ENCODE peak calls at places on chromosomes 4 and X, in seven cellular contexts. One of them, this sample, is unnamed.

GRCh38 chr4:175424111-175424510 is 388.0 kb downstream of the GPM6A start:
- DNase-seq in CD4-positive, CD25-positive, alpha-beta regulatory T cell: no peak
- DNase-seq in brain microvascular endothelial cell: no peak
- DNase-seq in astrocyte: peak
- DNase-seq in heart left ventricle: no peak
- DNase-seq in CD8-positive, alpha-beta memory T cell: no peak
- DNase-seq in pancreas: no peak
- DNase-seq in this sample: no peak

GRCh38 chr4:17066972-17067371 is 168.5 kb upstream of the LDB2 start:
- DNase-seq in CD4-positive, CD25-positive, alpha-beta regulatory T cell: no peak
- DNase-seq in brain microvascular endothelial cell: peak
- DNase-seq in astrocyte: peak
- DNase-seq in heart left ventricle: no peak
- DNase-seq in CD8-positive, alpha-beta memory T cell: no peak
- DNase-seq in pancreas: no peak
- DNase-seq in this sample: no peak

GRCh38 chrX:9670136-9670905 is 95.3 kb downstream of the GPR143 start:
- DNase-seq in CD4-positive, CD25-positive, alpha-beta regulatory T cell: no peak
- DNase-seq in brain microvascular endothelial cell: no peak
- DNase-seq in astrocyte: peak
- DNase-seq in heart left ventricle: no peak
- DNase-seq in CD8-positive, alpha-beta memory T cell: no peak
- DNase-seq in pancreas: no peak
- DNase-seq in this sample: no peak

GRCh38 chr4:87014284-87014782 is 79.5 kb downstream of the AFF1 start:
- DNase-seq in CD4-positive, CD25-positive, alpha-beta regulatory T cell: no peak
- DNase-seq in brain microvascular endothelial cell: no peak
- DNase-seq in astrocyte: peak
- DNase-seq in heart left ventricle: no peak
- DNase-seq in CD8-positive, alpha-beta memory T cell: no peak
- DNase-seq in pancreas: no peak
- DNase-seq in this sample: no peak

GRCh38 chr4:99275050-99275449 is 15.7 kb downstream of the ADH1A start:
- DNase-seq in CD4-positive, CD25-positive, alpha-beta regulatory T cell: no peak
- DNase-seq in brain microvascular endothelial cell: no peak
- DNase-seq in astrocyte: no peak
- DNase-seq in heart left ventricle: no peak
- DNase-seq in CD8-positive, alpha-beta memory T cell: no peak
- DNase-seq in pancreas: no peak
- DNase-seq in this sample: no peak

GRCh38 chr4:153409924-153410501 is 56.1 kb upstream of the TMEM131L start:
- DNase-seq in CD4-positive, CD25-positive, alpha-beta regulatory T cell: no peak
- DNase-seq in brain microvascular endothelial cell: no peak
- DNase-seq in astrocyte: peak
- DNase-seq in heart left ventricle: no peak
- DNase-seq in CD8-positive, alpha-beta memory T cell: no peak
- DNase-seq in pancreas: no peak
- DNase-seq in this sample: no peak

GRCh38 chr4:177579649-177580048 is 137.4 kb upstream of the AGA start:
- DNase-seq in CD4-positive, CD25-positive, alpha-beta regulatory T cell: no peak
- DNase-seq in brain microvascular endothelial cell: no peak
- DNase-seq in astrocyte: no peak
- DNase-seq in heart left ventricle: no peak
- DNase-seq in CD8-positive, alpha-beta memory T cell: no peak
- DNase-seq in pancreas: no peak
- DNase-seq in this sample: no peak

GRCh38 chrX:101407167-101407747 is 468 bp downstream of the GLA start:
- DNase-seq in CD4-positive, CD25-positive, alpha-beta regulatory T cell: no peak
- DNase-seq in brain microvascular endothelial cell: no peak
- DNase-seq in astrocyte: no peak
- DNase-seq in heart left ventricle: no peak
- DNase-seq in CD8-positive, alpha-beta memory T cell: no peak
- DNase-seq in pancreas: no peak
- DNase-seq in this sample: no peak

GRCh38 chrX:129462707-129463106 is 60.6 kb downstream of the SMARCA1 start:
- DNase-seq in CD4-positive, CD25-positive, alpha-beta regulatory T cell: no peak
- DNase-seq in brain microvascular endothelial cell: no peak
- DNase-seq in astrocyte: no peak
- DNase-seq in heart left ventricle: no peak
- DNase-seq in CD8-positive, alpha-beta memory T cell: no peak
- DNase-seq in pancreas: no peak
- DNase-seq in this sample: no peak

GRCh38 chr4:173525118-173526033 is 4.7 kb downstream of the HAND2 start:
- DNase-seq in CD4-positive, CD25-positive, alpha-beta regulatory T cell: no peak
- DNase-seq in brain microvascular endothelial cell: no peak
- DNase-seq in astrocyte: no peak
- DNase-seq in heart left ventricle: peak
- DNase-seq in CD8-positive, alpha-beta memory T cell: no peak
- DNase-seq in pancreas: no peak
- DNase-seq in this sample: no peak

GRCh38 chrX:119948381-119948780 is 4.8 kb upstream of the NKAP start:
- DNase-seq in CD4-positive, CD25-positive, alpha-beta regulatory T cell: no peak
- DNase-seq in brain microvascular endothelial cell: no peak
- DNase-seq in astrocyte: no peak
- DNase-seq in heart left ventricle: no peak
- DNase-seq in CD8-positive, alpha-beta memory T cell: no peak
- DNase-seq in pancreas: no peak
- DNase-seq in this sample: no peak

GRCh38 chrX:129723511-129723910 is 15.3 kb upstream of the XPNPEP2 start:
- DNase-seq in CD4-positive, CD25-positive, alpha-beta regulatory T cell: no peak
- DNase-seq in brain microvascular endothelial cell: no peak
- DNase-seq in astrocyte: no peak
- DNase-seq in heart left ventricle: no peak
- DNase-seq in CD8-positive, alpha-beta memory T cell: no peak
- DNase-seq in pancreas: no peak
- DNase-seq in this sample: no peak

GRCh38 chr4:168615294-168615693 is 118.4 kb downstream of the PALLD start:
- DNase-seq in CD4-positive, CD25-positive, alpha-beta regulatory T cell: no peak
- DNase-seq in brain microvascular endothelial cell: peak
- DNase-seq in astrocyte: peak
- DNase-seq in heart left ventricle: no peak
- DNase-seq in CD8-positive, alpha-beta memory T cell: no peak
- DNase-seq in pancreas: no peak
- DNase-seq in this sample: no peak

GRCh38 chr4:21113496-21114213 is 413.4 kb downstream of the PACRGL start:
- DNase-seq in CD4-positive, CD25-positive, alpha-beta regulatory T cell: no peak
- DNase-seq in brain microvascular endothelial cell: no peak
- DNase-seq in astrocyte: peak
- DNase-seq in heart left ventricle: no peak
- DNase-seq in CD8-positive, alpha-beta memory T cell: no peak
- DNase-seq in pancreas: no peak
- DNase-seq in this sample: no peak

GRCh38 chr4:88866862-88867550 is 169.4 kb upstream of the NAP1L5 start:
- DNase-seq in CD4-positive, CD25-positive, alpha-beta regulatory T cell: no peak
- DNase-seq in brain microvascular endothelial cell: peak
- DNase-seq in astrocyte: no peak
- DNase-seq in heart left ventricle: no peak
- DNase-seq in CD8-positive, alpha-beta memory T cell: no peak
- DNase-seq in pancreas: no peak
- DNase-seq in this sample: no peak

GRCh38 chr4:25970241-25970675 is 56.2 kb downstream of the SMIM20 start:
- DNase-seq in CD4-positive, CD25-positive, alpha-beta regulatory T cell: no peak
- DNase-seq in brain microvascular endothelial cell: no peak
- DNase-seq in astrocyte: no peak
- DNase-seq in heart left ventricle: peak
- DNase-seq in CD8-positive, alpha-beta memory T cell: no peak
- DNase-seq in pancreas: peak
- DNase-seq in this sample: no peak

GRCh38 chr4:182288534-182288933 is 45.3 kb downstream of the TENM3 start:
- DNase-seq in CD4-positive, CD25-positive, alpha-beta regulatory T cell: no peak
- DNase-seq in brain microvascular endothelial cell: no peak
- DNase-seq in astrocyte: no peak
- DNase-seq in heart left ventricle: no peak
- DNase-seq in CD8-positive, alpha-beta memory T cell: no peak
- DNase-seq in pancreas: no peak
- DNase-seq in this sample: no peak

GRCh38 chr4:98571161-98571786 is 87.1 kb downstream of the TSPAN5 start:
- DNase-seq in CD4-positive, CD25-positive, alpha-beta regulatory T cell: no peak
- DNase-seq in brain microvascular endothelial cell: no peak
- DNase-seq in astrocyte: no peak
- DNase-seq in heart left ventricle: no peak
- DNase-seq in CD8-positive, alpha-beta memory T cell: no peak
- DNase-seq in pancreas: no peak
- DNase-seq in this sample: no peak

GRCh38 chr4:86895692-86896488 is 3.7 kb upstream of the C4orf36 start:
- DNase-seq in CD4-positive, CD25-positive, alpha-beta regulatory T cell: peak
- DNase-seq in brain microvascular endothelial cell: peak
- DNase-seq in astrocyte: peak
- DNase-seq in heart left ventricle: no peak
- DNase-seq in CD8-positive, alpha-beta memory T cell: no peak
- DNase-seq in pancreas: no peak
- DNase-seq in this sample: no peak

GRCh38 chrX:52359614-52360232 is 9.1 kb upstream of the XAGE2 start:
- DNase-seq in CD4-positive, CD25-positive, alpha-beta regulatory T cell: no peak
- DNase-seq in brain microvascular endothelial cell: no peak
- DNase-seq in astrocyte: no peak
- DNase-seq in heart left ventricle: no peak
- DNase-seq in CD8-positive, alpha-beta memory T cell: no peak
- DNase-seq in pancreas: no peak
- DNase-seq in this sample: no peak

GRCh38 chr4:45350438-45350837 is 624.1 kb upstream of the GNPDA2 start:
- DNase-seq in CD4-positive, CD25-positive, alpha-beta regulatory T cell: no peak
- DNase-seq in brain microvascular endothelial cell: no peak
- DNase-seq in astrocyte: peak
- DNase-seq in heart left ventricle: no peak
- DNase-seq in CD8-positive, alpha-beta memory T cell: no peak
- DNase-seq in pancreas: no peak
- DNase-seq in this sample: no peak

GRCh38 chr4:38566811-38567398 is 97.1 kb upstream of the KLF3 start:
- DNase-seq in CD4-positive, CD25-positive, alpha-beta regulatory T cell: no peak
- DNase-seq in brain microvascular endothelial cell: no peak
- DNase-seq in astrocyte: peak
- DNase-seq in heart left ventricle: no peak
- DNase-seq in CD8-positive, alpha-beta memory T cell: no peak
- DNase-seq in pancreas: no peak
- DNase-seq in this sample: no peak
- H3K27ac ChIP-seq in CD4-positive, CD25-positive, alpha-beta regulatory T cell: no peak
- H3K27ac ChIP-seq in brain microvascular endothelial cell: no peak
- H3K27ac ChIP-seq in astrocyte: no peak
- H3K27ac ChIP-seq in heart left ventricle: no peak
- H3K27ac ChIP-seq in CD8-positive, alpha-beta memory T cell: no peak
- H3K27ac ChIP-seq in pancreas: no peak
- H3K27ac ChIP-seq in this sample: no peak

GRCh38 chr4:107072836-107073736 is 37.0 kb upstream of the DKK2 start:
- DNase-seq in CD4-positive, CD25-positive, alpha-beta regulatory T cell: no peak
- DNase-seq in brain microvascular endothelial cell: no peak
- DNase-seq in astrocyte: no peak
- DNase-seq in heart left ventricle: no peak
- DNase-seq in CD8-positive, alpha-beta memory T cell: no peak
- DNase-seq in pancreas: no peak
- DNase-seq in this sample: no peak

GRCh38 chr4:107066622-107067021 is 30.5 kb upstream of the DKK2 start:
- DNase-seq in CD4-positive, CD25-positive, alpha-beta regulatory T cell: no peak
- DNase-seq in brain microvascular endothelial cell: no peak
- DNase-seq in astrocyte: no peak
- DNase-seq in heart left ventricle: no peak
- DNase-seq in CD8-positive, alpha-beta memory T cell: no peak
- DNase-seq in pancreas: no peak
- DNase-seq in this sample: no peak

GRCh38 chr4:107069049-107069448 is 32.9 kb upstream of the DKK2 start:
- DNase-seq in CD4-positive, CD25-positive, alpha-beta regulatory T cell: no peak
- DNase-seq in brain microvascular endothelial cell: peak
- DNase-seq in astrocyte: peak
- DNase-seq in heart left ventricle: no peak
- DNase-seq in CD8-positive, alpha-beta memory T cell: no peak
- DNase-seq in pancreas: no peak
- DNase-seq in this sample: no peak

GRCh38 chr4:107071108-107071507 is 35.0 kb upstream of the DKK2 start:
- DNase-seq in CD4-positive, CD25-positive, alpha-beta regulatory T cell: no peak
- DNase-seq in brain microvascular endothelial cell: no peak
- DNase-seq in astrocyte: no peak
- DNase-seq in heart left ventricle: no peak
- DNase-seq in CD8-positive, alpha-beta memory T cell: no peak
- DNase-seq in pancreas: no peak
- DNase-seq in this sample: no peak
- H3K27ac ChIP-seq in CD4-positive, CD25-positive, alpha-beta regulatory T cell: no peak
- H3K27ac ChIP-seq in brain microvascular endothelial cell: no peak
- H3K27ac ChIP-seq in astrocyte: no peak
- H3K27ac ChIP-seq in heart left ventricle: no peak
- H3K27ac ChIP-seq in CD8-positive, alpha-beta memory T cell: no peak
- H3K27ac ChIP-seq in pancreas: no peak
- H3K27ac ChIP-seq in this sample: no peak

DNA sequence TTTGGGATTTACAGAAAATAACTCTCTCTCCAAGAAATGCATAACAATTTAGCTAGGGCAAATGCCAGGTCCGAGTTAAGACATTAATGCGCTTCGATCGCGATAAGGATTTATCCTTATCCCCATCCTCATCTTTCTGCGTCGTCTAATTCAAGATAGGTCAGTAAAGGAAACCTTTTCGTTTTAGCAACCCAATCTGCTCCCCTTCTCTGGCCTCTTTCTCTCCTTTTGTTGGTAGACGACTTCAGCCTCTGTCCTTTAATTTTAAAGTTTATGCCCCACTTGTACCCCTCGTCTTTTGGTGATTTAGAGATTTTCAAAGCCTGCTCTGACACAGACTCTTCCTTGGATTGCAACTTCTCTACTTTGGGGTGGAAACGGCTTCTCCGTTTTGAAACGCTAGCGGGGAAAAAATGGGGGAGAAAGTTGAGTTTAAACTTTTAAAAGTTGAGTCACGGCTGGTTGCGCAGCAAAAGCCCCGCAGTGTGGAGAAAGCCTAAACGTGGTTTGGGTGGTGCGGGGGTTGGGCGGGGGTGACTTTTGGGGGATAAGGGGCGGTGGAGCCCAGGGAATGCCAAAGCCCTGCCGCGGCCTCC is 533 bp upstream of the FGF2 start:
- DNase-seq in CD4-positive, CD25-positive, alpha-beta regulatory T cell: no peak
- DNase-seq in brain microvascular endothelial cell: peak
- DNase-seq in astrocyte: peak
- DNase-seq in heart left ventricle: no peak
- DNase-seq in CD8-positive, alpha-beta memory T cell: no peak
- DNase-seq in pancreas: no peak
- DNase-seq in this sample: no peak
- H3K27ac ChIP-seq in CD4-positive, CD25-positive, alpha-beta regulatory T cell: no peak
- H3K27ac ChIP-seq in brain microvascular endothelial cell: peak
- H3K27ac ChIP-seq in astrocyte: peak
- H3K27ac ChIP-seq in heart left ventricle: peak
- H3K27ac ChIP-seq in CD8-positive, alpha-beta memory T cell: no peak
- H3K27ac ChIP-seq in pancreas: no peak
- H3K27ac ChIP-seq in this sample: peak

GRCh38 chr4:165516281-165516833 is 137.5 kb downstream of the CPE start:
- DNase-seq in CD4-positive, CD25-positive, alpha-beta regulatory T cell: no peak
- DNase-seq in brain microvascular endothelial cell: no peak
- DNase-seq in astrocyte: no peak
- DNase-seq in heart left ventricle: no peak
- DNase-seq in CD8-positive, alpha-beta memory T cell: no peak
- DNase-seq in pancreas: no peak
- DNase-seq in this sample: no peak

GRCh38 chr4:165518658-165519057 is 139.8 kb downstream of the CPE start:
- DNase-seq in CD4-positive, CD25-positive, alpha-beta regulatory T cell: no peak
- DNase-seq in brain microvascular endothelial cell: no peak
- DNase-seq in astrocyte: no peak
- DNase-seq in heart left ventricle: no peak
- DNase-seq in CD8-positive, alpha-beta memory T cell: no peak
- DNase-seq in pancreas: no peak
- DNase-seq in this sample: no peak

GRCh38 chr4:165520071-165520470 is 141.3 kb downstream of the CPE start:
- DNase-seq in CD4-positive, CD25-positive, alpha-beta regulatory T cell: no peak
- DNase-seq in brain microvascular endothelial cell: no peak
- DNase-seq in astrocyte: no peak
- DNase-seq in heart left ventricle: no peak
- DNase-seq in CD8-positive, alpha-beta memory T cell: no peak
- DNase-seq in pancreas: no peak
- DNase-seq in this sample: no peak

GRCh38 chr4:165517216-165517615 is 138.4 kb downstream of the CPE start:
- DNase-seq in CD4-positive, CD25-positive, alpha-beta regulatory T cell: no peak
- DNase-seq in brain microvascular endothelial cell: no peak
- DNase-seq in astrocyte: no peak
- DNase-seq in heart left ventricle: no peak
- DNase-seq in CD8-positive, alpha-beta memory T cell: no peak
- DNase-seq in pancreas: no peak
- DNase-seq in this sample: no peak

GRCh38 chr4:165518024-165518616 is 139.3 kb downstream of the CPE start:
- DNase-seq in CD4-positive, CD25-positive, alpha-beta regulatory T cell: no peak
- DNase-seq in brain microvascular endothelial cell: no peak
- DNase-seq in astrocyte: no peak
- DNase-seq in heart left ventricle: no peak
- DNase-seq in CD8-positive, alpha-beta memory T cell: no peak
- DNase-seq in pancreas: no peak
- DNase-seq in this sample: no peak
- H3K27ac ChIP-seq in CD4-positive, CD25-positive, alpha-beta regulatory T cell: no peak
- H3K27ac ChIP-seq in brain microvascular endothelial cell: no peak
- H3K27ac ChIP-seq in astrocyte: no peak
- H3K27ac ChIP-seq in heart left ventricle: no peak
- H3K27ac ChIP-seq in CD8-positive, alpha-beta memory T cell: no peak
- H3K27ac ChIP-seq in pancreas: no peak
- H3K27ac ChIP-seq in this sample: no peak

This sample was measured in thyroid gland.